ENCODE peak calls at places on chromosomes 5 and 9, in seven cellular contexts. C is activated CD4-positive, alpha-beta T cell treated with anti-CD3 and anti-CD28 coated beads for 24 hours; W is GM06990; E is NCI-H1436; D is left cardiac atrium; M is epithelial cell of proximal tubule; I is nucleus accumbens. U is an unnamed sample.

GRCh38 chr5:68379275-68380026 is 163.9 kb downstream of the PIK3R1 start:
- DNase-seq in I (no peak), D (no peak), E (no peak), W (no peak), C (no peak), M (no peak), U (no peak)

GRCh38 chr5:150142800-150143724 is 12.6 kb downstream of the PDGFRB start:
- DNase-seq in M (peak), I (no peak), W (no peak), E (no peak), D (peak), C (no peak), U (peak)

GRCh38 chr5:44246986-44247385 is 142.2 kb downstream of the FGF10 start:
- DNase-seq in E (no peak), W (no peak), M (no peak), D (no peak), I (no peak), C (no peak), U (no peak)

GRCh38 chr9:75488714-75489100 is 400.4 kb downstream of the OSTF1 start:
- DNase-seq in I (no peak), W (no peak), M (no peak), E (no peak), D (no peak), C (no peak), U (no peak)

GRCh38 chr5:75047356-75047755 is 5.0 kb downstream of the GCNT4 start:
- DNase-seq in E (no peak), I (no peak), M (no peak), W (no peak), D (no peak), C (no peak), U (no peak)

GRCh38 chr5:7877851-7878250 is 8.9 kb downstream of the MTRR start:
- DNase-seq in I (no peak), E (no peak), W (no peak), M (no peak), C (no peak), D (no peak), U (no peak)

GRCh38 chr5:147578228-147579024 is 68.6 kb upstream of the DPYSL3 start:
- DNase-seq in E (peak), D (no peak), I (no peak), C (no peak), M (no peak), W (no peak), U (no peak)

GRCh38 chr5:152542741-152543140 is 137.7 kb upstream of the NMUR2 start:
- DNase-seq in M (no peak), W (no peak), D (no peak), C (no peak), E (no peak), I (no peak), U (no peak)

GRCh38 chr9:19145881-19146280 is 18.6 kb upstream of the PLIN2 start:
- DNase-seq in E (no peak), W (no peak), I (no peak), M (no peak), D (no peak), C (no peak), U (no peak)

GRCh38 chr5:93819666-93820065 is 78.3 kb upstream of the POU5F2 start:
- DNase-seq in C (no peak), E (no peak), W (no peak), D (no peak), I (no peak), M (no peak), U (no peak)

GRCh38 chr5:119136666-119137318 is 65.9 kb downstream of the DMXL1 start:
- DNase-seq in C (no peak), D (no peak), I (no peak), W (no peak), M (no peak), E (no peak), U (no peak)

GRCh38 chr5:78781611-78782356 is 133.2 kb upstream of the LHFPL2 start:
- DNase-seq in E (no peak), W (no peak), M (no peak), I (no peak), C (no peak), D (no peak), U (no peak)

GRCh38 chr5:36177715-36178556 is 26.0 kb downstream of the SKP2 start:
- DNase-seq in W (no peak), E (no peak), I (no peak), M (peak), D (no peak), C (no peak), U (no peak)

GRCh38 chr5:23506329-23507236 is 826 bp upstream of the PRDM9 start:
- DNase-seq in I (no peak), M (peak), C (no peak), E (peak), W (no peak), D (no peak), U (no peak)

GRCh38 chr9:32554107-32554506 is 1.7 kb upstream of the TOPORS start:
- DNase-seq in C (no peak), D (no peak), M (no peak), E (no peak), I (no peak), W (no peak), U (no peak)

U was measured in left ventricle myocardium inferior.